ENCODE peak calls at places on chromosomes 5 and 9, in six cellular contexts. One of them, this sample, is unnamed.

GRCh38 chr5:180333661-180334060 is 19.5 kb downstream of the GFPT2 start:
- DNase-seq in C1 segment of cervical spinal cord: no peak
- DNase-seq in fibroblast of villous mesenchyme: no peak
- DNase-seq in AG09309: no peak
- DNase-seq in aorta: peak
- DNase-seq in NCI-H524 treated with DMSO at 0.1 percent for 48 hours: no peak
- DNase-seq in this sample: peak

GRCh38 chr5:39977231-39977630 is 552.5 kb upstream of the DAB2 start:
- DNase-seq in C1 segment of cervical spinal cord: no peak
- DNase-seq in aorta: no peak
- DNase-seq in fibroblast of villous mesenchyme: no peak
- DNase-seq in NCI-H524 treated with DMSO at 0.1 percent for 48 hours: no peak
- DNase-seq in AG09309: no peak
- DNase-seq in this sample: no peak

GRCh38 chr5:121325930-121326329 is 525.8 kb upstream of the FTMT start:
- DNase-seq in fibroblast of villous mesenchyme: peak
- DNase-seq in AG09309: no peak
- DNase-seq in C1 segment of cervical spinal cord: no peak
- DNase-seq in aorta: no peak
- DNase-seq in NCI-H524 treated with DMSO at 0.1 percent for 48 hours: no peak
- DNase-seq in this sample: no peak

GRCh38 chr5:149546974-149547373 is 4.3 kb downstream of the CSNK1A1 start:
- DNase-seq in fibroblast of villous mesenchyme: no peak
- DNase-seq in AG09309: no peak
- DNase-seq in aorta: no peak
- DNase-seq in C1 segment of cervical spinal cord: no peak
- DNase-seq in NCI-H524 treated with DMSO at 0.1 percent for 48 hours: no peak
- DNase-seq in this sample: no peak

GRCh38 chr9:92970467-92970923 is 23.2 kb downstream of the FGD3 start:
- DNase-seq in C1 segment of cervical spinal cord: no peak
- DNase-seq in aorta: no peak
- DNase-seq in fibroblast of villous mesenchyme: no peak
- DNase-seq in NCI-H524 treated with DMSO at 0.1 percent for 48 hours: no peak
- DNase-seq in AG09309: no peak
- DNase-seq in this sample: no peak

GRCh38 chr9:81600631-81601030 is 88.7 kb downstream of the TLE1 start:
- DNase-seq in C1 segment of cervical spinal cord: no peak
- DNase-seq in aorta: no peak
- DNase-seq in fibroblast of villous mesenchyme: no peak
- DNase-seq in NCI-H524 treated with DMSO at 0.1 percent for 48 hours: no peak
- DNase-seq in AG09309: no peak
- DNase-seq in this sample: no peak

GRCh38 chr5:13866792-13867191 is 77.7 kb downstream of the DNAH5 start:
- DNase-seq in fibroblast of villous mesenchyme: peak
- DNase-seq in aorta: no peak
- DNase-seq in NCI-H524 treated with DMSO at 0.1 percent for 48 hours: no peak
- DNase-seq in AG09309: no peak
- DNase-seq in C1 segment of cervical spinal cord: no peak
- DNase-seq in this sample: no peak

GRCh38 chr5:145923405-145923804 is 13.0 kb upstream of the SH3RF2 start:
- DNase-seq in AG09309: no peak
- DNase-seq in C1 segment of cervical spinal cord: no peak
- DNase-seq in aorta: no peak
- DNase-seq in fibroblast of villous mesenchyme: no peak
- DNase-seq in NCI-H524 treated with DMSO at 0.1 percent for 48 hours: no peak
- DNase-seq in this sample: no peak

GRCh38 chr5:32777733-32778132 is 66.6 kb downstream of the NPR3 start:
- DNase-seq in AG09309: no peak
- DNase-seq in NCI-H524 treated with DMSO at 0.1 percent for 48 hours: no peak
- DNase-seq in C1 segment of cervical spinal cord: no peak
- DNase-seq in fibroblast of villous mesenchyme: no peak
- DNase-seq in aorta: no peak
- DNase-seq in this sample: no peak

GRCh38 chr9:34125681-34126206 is 754 bp downstream of the DCAF12 start:
- DNase-seq in fibroblast of villous mesenchyme: peak
- DNase-seq in NCI-H524 treated with DMSO at 0.1 percent for 48 hours: no peak
- DNase-seq in C1 segment of cervical spinal cord: no peak
- DNase-seq in aorta: no peak
- DNase-seq in AG09309: no peak
- DNase-seq in this sample: no peak

GRCh38 chr5:24765219-24765618 is 120.4 kb upstream of the CDH10 start:
- DNase-seq in aorta: no peak
- DNase-seq in fibroblast of villous mesenchyme: no peak
- DNase-seq in C1 segment of cervical spinal cord: no peak
- DNase-seq in NCI-H524 treated with DMSO at 0.1 percent for 48 hours: no peak
- DNase-seq in AG09309: no peak
- DNase-seq in this sample: no peak

GRCh38 chr5:142767178-142767577 is 3.0 kb upstream of the ARHGAP26 start:
- DNase-seq in fibroblast of villous mesenchyme: no peak
- DNase-seq in NCI-H524 treated with DMSO at 0.1 percent for 48 hours: no peak
- DNase-seq in C1 segment of cervical spinal cord: no peak
- DNase-seq in aorta: no peak
- DNase-seq in AG09309: no peak
- DNase-seq in this sample: no peak

GRCh38 chr9:73515216-73515615 is 363.6 kb downstream of the ANXA1 start:
- DNase-seq in AG09309: no peak
- DNase-seq in NCI-H524 treated with DMSO at 0.1 percent for 48 hours: no peak
- DNase-seq in aorta: no peak
- DNase-seq in C1 segment of cervical spinal cord: no peak
- DNase-seq in fibroblast of villous mesenchyme: no peak
- DNase-seq in this sample: no peak

GRCh38 chr5:63094730-63095129 is 516.1 kb downstream of the LRRC70 start:
- DNase-seq in C1 segment of cervical spinal cord: no peak
- DNase-seq in aorta: no peak
- DNase-seq in NCI-H524 treated with DMSO at 0.1 percent for 48 hours: peak
- DNase-seq in AG09309: no peak
- DNase-seq in fibroblast of villous mesenchyme: no peak
- DNase-seq in this sample: no peak